ENCODE peak calls at places on chromosomes 2 and 18, in five cellular contexts. C is SK-N-SH, Z is HepG2, D is K562, G is H1. X is an unnamed sample.
A peak's percentile ranks its signal among the peaks of the same experiment; 100 is the strongest.

GRCh38 chr2:41409328-41409727 is 638.5 kb upstream of the PKDCC start:
- DNase-seq in C (no peak), Z (no peak), G (no peak), D (no peak), X (no peak)

GRCh38 chr2:54479422-54479821 is 23.3 kb downstream of the SPTBN1 start:
- DNase-seq in G (no peak), D (peak; percentile 21), Z (no peak), C (no peak), X (peak; percentile 34)

GRCh38 chr2:227890495-227891079 is 19.2 kb downstream of the DAW1 start:
- DNase-seq in Z (peak; percentile 53), D (peak; percentile 45), C (peak; percentile 32), G (no peak), X (no peak)

GRCh38 chr2:46122318-46122970 is 174.8 kb upstream of the EPAS1 start:
- DNase-seq in Z (no peak), G (no peak), C (no peak), D (no peak), X (no peak)

GRCh38 chr2:126963390-126963789 is 64.7 kb downstream of the TEX51 start:
- DNase-seq in D (no peak), Z (no peak), G (no peak), C (no peak), X (no peak)

GRCh38 chr2:101446869-101447268 is 28.0 kb downstream of the RFX8 start:
- DNase-seq in Z (no peak), C (no peak), G (no peak), D (no peak), X (peak; percentile 50)

GRCh38 chr18:31978616-31979015 is 35.7 kb upstream of the TRAPPC8 start:
- DNase-seq in C (no peak), G (no peak), D (no peak), Z (no peak), X (no peak)

GRCh38 chr2:170512271-170512670 is 202.9 kb upstream of the SP5 start:
- DNase-seq in D (no peak), C (no peak), Z (no peak), G (peak; percentile 33), X (no peak)

GRCh38 chr2:179861027-179861776 is at the start of gene ZNF385B:
- DNase-seq in G (peak; percentile 77), Z (no peak), C (peak; percentile 77), D (no peak), X (no peak)

GRCh38 chr18:27184115-27185024 is 738 bp downstream of the CHST9 start:
- DNase-seq in Z (no peak), D (no peak), G (peak; percentile 75), C (peak; percentile 43), X (no peak)

GRCh38 chr2:212683346-212683745 is 144.7 kb upstream of the ERBB4 start:
- DNase-seq in C (no peak), G (no peak), Z (no peak), D (no peak), X (no peak)

GRCh38 chr2:28333606-28334526 is 58.8 kb upstream of the FOSL2 start:
- DNase-seq in C (no peak), Z (no peak), D (no peak), G (no peak), X (no peak)

GRCh38 chr18:47883771-47884413 is 46.6 kb downstream of the SMAD2 start:
- DNase-seq in D (no peak), Z (no peak), G (no peak), C (no peak), X (no peak)

GRCh38 chr2:11482473-11483031 is 16.6 kb upstream of the E2F6 start:
- DNase-seq in G (peak; percentile 88), Z (no peak), D (no peak), C (peak; percentile 99), X (no peak)

GRCh38 chr2:17051558-17051957 is 385.9 kb upstream of the CYRIA start:
- DNase-seq in D (no peak), Z (no peak), G (no peak), C (peak; percentile 9), X (no peak)

GRCh38 chr2:227513113-227513512 is 41.2 kb downstream of the AGFG1 start:
- DNase-seq in G (no peak), C (peak; percentile 13), Z (no peak), D (peak; percentile 30), X (no peak)

GRCh38 chr18:40911041-40911440 is 1044.0 kb upstream of the PIK3C3 start:
- DNase-seq in Z (no peak), G (no peak), C (no peak), D (no peak), X (no peak)

GRCh38 chr2:222689322-222689721 is 17.9 kb downstream of the MOGAT1 start:
- DNase-seq in D (no peak), G (no peak), C (no peak), Z (no peak), X (no peak)

DNA sequence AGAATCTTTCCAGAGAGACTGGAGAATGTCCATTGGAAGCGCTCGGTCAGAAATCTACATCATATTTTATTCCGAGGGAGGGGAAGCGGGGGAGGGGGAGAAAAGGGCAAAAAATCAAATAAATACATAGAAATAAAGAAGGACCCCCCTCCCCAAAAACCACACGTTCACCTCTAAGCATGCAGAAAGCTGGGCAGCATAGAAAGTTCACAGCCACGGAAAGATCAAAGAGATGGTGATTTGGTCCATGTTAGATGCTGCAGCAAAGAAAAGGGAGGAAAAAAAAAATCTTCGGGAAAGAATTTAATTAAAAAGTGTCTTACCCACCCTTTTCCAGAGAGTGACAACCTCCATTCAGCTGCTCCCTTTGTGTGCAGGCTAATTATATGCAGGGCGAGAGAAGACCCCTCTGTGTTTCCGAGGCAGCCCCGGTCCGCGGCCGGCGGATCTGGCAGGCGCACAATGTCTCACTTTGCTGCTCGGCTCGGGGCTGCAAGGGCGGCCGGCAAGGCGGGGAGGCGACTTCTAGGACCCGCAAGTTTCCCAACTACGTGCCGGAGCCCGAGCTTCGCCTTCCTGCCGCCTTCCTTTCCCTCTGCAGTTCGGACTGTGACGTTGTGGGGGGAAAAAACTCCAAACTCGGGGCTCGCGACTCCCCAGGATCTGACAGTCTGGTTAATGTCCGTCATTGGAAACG is 579 bp downstream of the LRRTM1 start:
- DNase-seq in G (peak; percentile 70), Z (no peak), D (no peak), C (peak; percentile 78), X (no peak)
- H3K4me3 ChIP-seq in G (peak overlapping the region; percentile 53), Z (no peak overlapping the region), D (peak overlapping the region; percentile 25), C (peak overlapping the region; percentile 57), X (no peak overlapping the region)

DNA sequence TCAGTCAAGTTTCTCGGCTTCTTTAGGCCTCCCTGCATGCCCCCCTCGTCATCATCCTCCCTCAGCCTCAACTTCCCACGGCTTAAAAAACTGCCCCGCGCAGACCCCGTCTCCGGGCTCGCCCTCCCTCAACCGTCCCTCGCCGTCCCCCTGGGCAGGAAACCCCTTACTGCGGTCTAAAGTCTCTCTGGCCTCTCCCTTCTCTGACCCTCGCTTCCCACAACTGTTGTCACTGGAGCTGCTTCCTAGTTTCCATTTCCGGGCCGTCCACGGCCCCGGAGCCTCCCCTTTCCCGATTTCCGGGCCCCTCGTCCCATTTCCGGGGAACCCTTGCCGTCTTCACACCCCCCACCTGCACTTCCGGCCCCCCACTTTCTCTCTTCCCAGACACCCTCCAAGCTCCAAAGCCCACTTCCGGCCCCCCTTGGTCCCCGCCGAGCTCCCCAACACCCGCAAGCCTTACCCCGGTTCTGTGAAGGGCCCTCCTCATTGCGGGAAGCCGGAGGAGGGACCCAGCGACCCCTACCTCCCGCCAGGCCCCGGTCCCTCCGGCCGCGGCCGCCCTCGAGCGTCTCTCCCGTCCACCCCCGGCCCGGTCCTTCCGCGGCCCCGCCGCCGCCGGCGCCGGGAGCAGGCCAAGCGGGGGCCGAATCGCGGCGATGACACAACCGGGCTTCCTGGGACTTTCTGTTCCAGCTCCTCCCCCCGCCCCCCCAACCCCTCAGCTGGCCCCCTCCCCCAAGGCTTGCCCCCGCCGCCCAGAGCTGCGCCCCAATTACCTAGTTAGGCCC is 513 bp downstream of the TRIP12 start:
- DNase-seq in G (peak; percentile 76), C (peak; percentile 79), Z (peak; percentile 80), D (peak; percentile 81), X (peak; percentile 76)
- TF ChIP-seq POLR2AphosphoS5 in G (no peak), C (peak; percentile 50), Z (peak; percentile 75), D (no peak), X (no peak)

GRCh38 chr18:58937913-58938312 is 73.2 kb downstream of the ZNF532 start:
- DNase-seq in C (no peak), D (no peak), Z (no peak), G (no peak), X (no peak)

GRCh38 chr18:58929206-58929605 is 64.5 kb downstream of the ZNF532 start:
- DNase-seq in G (no peak), D (no peak), Z (no peak), C (no peak), X (no peak)

GRCh38 chr18:58934933-58935577 is 70.4 kb downstream of the ZNF532 start:
- DNase-seq in Z (no peak), C (no peak), D (no peak), G (no peak), X (no peak)

GRCh38 chr18:58937204-58937603 is 72.5 kb downstream of the ZNF532 start:
- DNase-seq in G (no peak), D (no peak), Z (no peak), C (no peak), X (peak; percentile 6)

GRCh38 chr18:58934356-58934755 is 69.7 kb downstream of the ZNF532 start:
- DNase-seq in D (no peak), C (no peak), G (no peak), Z (no peak), X (no peak)
- TF ChIP-seq GABPA in D (no peak), C (no peak), G (no peak), Z (no peak), X (no peak)

DNA sequence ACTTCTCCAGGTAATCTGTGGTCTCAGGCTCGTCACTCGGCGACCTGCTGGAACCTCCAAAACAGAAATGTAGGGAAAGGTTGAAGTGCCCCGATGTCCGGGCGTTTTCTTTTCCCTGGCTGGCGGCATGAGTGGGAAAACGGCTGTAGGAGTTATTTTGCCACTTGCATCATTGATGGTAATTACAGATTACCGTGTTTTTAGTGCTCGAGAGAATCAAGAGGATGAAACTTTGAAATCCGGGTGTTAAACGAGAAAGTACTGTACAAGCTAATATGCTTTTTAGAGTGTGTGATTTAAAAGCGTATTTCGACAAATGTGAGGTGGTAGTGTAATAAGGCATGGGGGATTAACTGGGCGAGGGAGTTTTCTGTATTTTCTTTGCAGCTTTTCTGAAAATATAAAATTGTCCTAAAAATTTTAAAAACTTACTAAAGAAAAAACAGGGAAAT is 819 bp downstream of the GRHL1 start:
- DNase-seq in D (no peak), Z (no peak), C (no peak), G (no peak), X (no peak)
- H3K4me3 ChIP-seq in D (peak overlapping the region; percentile 79), Z (peak overlapping the region; percentile 80), C (peak overlapping the region; percentile 67), G (peak overlapping the region; percentile 55), X (peak overlapping the region; percentile 59)